ENCODE peak calls at places on chromosomes 11 and 22, in four cellular contexts. One of them, this sample, is unnamed.

GRCh38 chr11:133306019-133306418 is 226.3 kb downstream of the OPCML start:
- DNase-seq in GM12878: no peak
- DNase-seq in H1: no peak
- DNase-seq in K562: no peak
- DNase-seq in this sample: no peak

GRCh38 chr11:59216654-59217640 is 4.2 kb upstream of the MPEG1 start:
- DNase-seq in GM12878: peak; percentile 99
- DNase-seq in H1: no peak
- DNase-seq in K562: no peak
- DNase-seq in this sample: no peak

GRCh38 chr11:106875013-106875412 is 143.3 kb downstream of the GUCY1A2 start:
- DNase-seq in GM12878: no peak
- DNase-seq in H1: no peak
- DNase-seq in K562: no peak
- DNase-seq in this sample: no peak

GRCh38 chr11:115087791-115088190 is 409.5 kb downstream of the NXPE2 start:
- DNase-seq in GM12878: no peak
- DNase-seq in H1: no peak
- DNase-seq in K562: no peak
- DNase-seq in this sample: no peak

GRCh38 chr22:24433868-24434471 is 6.6 kb downstream of the ADORA2A start:
- DNase-seq in GM12878: peak; percentile 90
- DNase-seq in H1: no peak
- DNase-seq in K562: no peak
- DNase-seq in this sample: peak; percentile 18

GRCh38 chr11:66336234-66337102 is at the start of gene RIN1:
- DNase-seq in GM12878: peak; percentile 83
- DNase-seq in H1: peak; percentile 77
- DNase-seq in K562: peak; percentile 84
- DNase-seq in this sample: peak; percentile 94

GRCh38 chr11:102026217-102026616 is 21.0 kb upstream of the CFAP300 start:
- DNase-seq in GM12878: no peak
- DNase-seq in H1: no peak
- DNase-seq in K562: no peak
- DNase-seq in this sample: no peak

GRCh38 chr22:25563757-25564319 is 637 bp upstream of the GRK3 start:
- DNase-seq in GM12878: no peak
- DNase-seq in H1: no peak
- DNase-seq in K562: no peak
- DNase-seq in this sample: no peak

GRCh38 chr22:21951931-21952465 is 650 bp downstream of the PPM1F start:
- DNase-seq in GM12878: no peak
- DNase-seq in H1: peak; percentile 74
- DNase-seq in K562: no peak
- DNase-seq in this sample: peak; percentile 59

GRCh38 chr11:104130161-104130560 is 33.8 kb downstream of the PDGFD start:
- DNase-seq in GM12878: no peak
- DNase-seq in H1: no peak
- DNase-seq in K562: no peak
- DNase-seq in this sample: no peak

GRCh38 chr11:60310407-60310998 is 16.6 kb upstream of the MS4A6E start:
- DNase-seq in GM12878: peak; percentile 64
- DNase-seq in H1: no peak
- DNase-seq in K562: no peak
- DNase-seq in this sample: no peak

GRCh38 chr11:13663631-13664071 is 4.8 kb upstream of the FAR1 start:
- DNase-seq in GM12878: no peak
- DNase-seq in H1: no peak
- DNase-seq in K562: no peak
- DNase-seq in this sample: no peak

GRCh38 chr22:19709063-19709769 is 5.1 kb upstream of the SEPTIN5 start:
- DNase-seq in GM12878: no peak
- DNase-seq in H1: no peak
- DNase-seq in K562: no peak
- DNase-seq in this sample: peak; percentile 48

GRCh38 chr11:8361206-8361605 is 97.5 kb upstream of the LMO1 start:
- DNase-seq in GM12878: no peak
- DNase-seq in H1: no peak
- DNase-seq in K562: no peak
- DNase-seq in this sample: no peak

GRCh38 chr11:61498767-61499341 is 9.7 kb upstream of the LRRC10B start:
- DNase-seq in GM12878: no peak
- DNase-seq in H1: no peak
- DNase-seq in K562: peak; percentile 62
- DNase-seq in this sample: no peak

GRCh38 chr11:90134420-90135003 is at the start of gene NAALAD2:
- DNase-seq in GM12878: no peak
- DNase-seq in H1: peak; percentile 77
- DNase-seq in K562: peak; percentile 7
- DNase-seq in this sample: peak; percentile 77

GRCh38 chr22:30178180-30179126 is 68.1 kb downstream of the LIF start:
- DNase-seq in GM12878: no peak
- DNase-seq in H1: no peak
- DNase-seq in K562: no peak
- DNase-seq in this sample: no peak

GRCh38 chr22:27152033-27152432 is 494.6 kb downstream of the MIAT start:
- DNase-seq in GM12878: no peak
- DNase-seq in H1: no peak
- DNase-seq in K562: no peak
- DNase-seq in this sample: no peak

GRCh38 chr11:60345489-60345888 is 18.4 kb downstream of the MS4A6E start:
- DNase-seq in GM12878: no peak
- DNase-seq in H1: peak; percentile 64
- DNase-seq in K562: no peak
- DNase-seq in this sample: no peak

GRCh38 chr11:121466063-121466794 is 13.5 kb upstream of the SORL1-AS1 start:
- DNase-seq in GM12878: no peak
- DNase-seq in H1: peak; percentile 77
- DNase-seq in K562: peak; percentile 20
- DNase-seq in this sample: peak; percentile 79

GRCh38 chr11:2673250-2673610 is 26.6 kb downstream of the KCNQ1OT1 start:
- DNase-seq in GM12878: no peak
- DNase-seq in H1: no peak
- DNase-seq in K562: no peak
- DNase-seq in this sample: no peak

GRCh38 chr11:2672553-2673249 is 27.1 kb downstream of the KCNQ1OT1 start:
- DNase-seq in GM12878: no peak
- DNase-seq in H1: peak; percentile 28
- DNase-seq in K562: no peak
- DNase-seq in this sample: no peak

GRCh38 chr11:2673871-2674471 is 25.8 kb downstream of the KCNQ1OT1 start:
- DNase-seq in GM12878: no peak
- DNase-seq in H1: no peak
- DNase-seq in K562: no peak
- DNase-seq in this sample: no peak

GRCh38 chr11:2675540-2675939 is 24.3 kb downstream of the KCNQ1OT1 start:
- DNase-seq in GM12878: no peak
- DNase-seq in H1: no peak
- DNase-seq in K562: no peak
- DNase-seq in this sample: peak; percentile 90

DNA sequence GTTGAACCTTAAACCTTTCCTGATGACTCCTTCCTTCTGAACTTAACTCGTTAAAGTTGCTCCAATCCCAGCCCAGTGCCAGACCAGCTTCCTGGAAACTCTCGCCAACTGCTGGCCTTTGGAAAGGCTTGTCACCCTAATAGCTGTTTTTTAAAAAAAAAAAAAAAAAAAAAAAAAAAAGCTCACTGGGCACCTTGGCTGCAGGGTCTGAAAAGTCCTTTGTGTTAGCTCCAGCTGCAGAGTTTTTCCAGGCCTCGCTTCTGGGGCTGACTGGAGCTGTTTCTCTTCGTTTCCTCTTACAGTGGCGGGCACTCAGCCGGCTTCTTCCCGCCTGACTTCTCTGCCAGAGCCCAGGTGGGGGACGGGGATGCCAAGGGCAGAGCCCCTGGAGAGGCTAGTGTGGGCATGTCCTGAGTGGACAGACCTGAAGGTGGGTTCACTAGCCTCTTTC is 25.1 kb downstream of the KCNQ1OT1 start:
- DNase-seq in GM12878: no peak
- DNase-seq in H1: no peak
- DNase-seq in K562: no peak
- DNase-seq in this sample: peak; percentile 73
- TF ChIP-seq NRF1 in GM12878: no peak
- TF ChIP-seq NRF1 in H1: no peak
- TF ChIP-seq NRF1 in K562: no peak
- TF ChIP-seq NRF1 in this sample: no peak

DNA sequence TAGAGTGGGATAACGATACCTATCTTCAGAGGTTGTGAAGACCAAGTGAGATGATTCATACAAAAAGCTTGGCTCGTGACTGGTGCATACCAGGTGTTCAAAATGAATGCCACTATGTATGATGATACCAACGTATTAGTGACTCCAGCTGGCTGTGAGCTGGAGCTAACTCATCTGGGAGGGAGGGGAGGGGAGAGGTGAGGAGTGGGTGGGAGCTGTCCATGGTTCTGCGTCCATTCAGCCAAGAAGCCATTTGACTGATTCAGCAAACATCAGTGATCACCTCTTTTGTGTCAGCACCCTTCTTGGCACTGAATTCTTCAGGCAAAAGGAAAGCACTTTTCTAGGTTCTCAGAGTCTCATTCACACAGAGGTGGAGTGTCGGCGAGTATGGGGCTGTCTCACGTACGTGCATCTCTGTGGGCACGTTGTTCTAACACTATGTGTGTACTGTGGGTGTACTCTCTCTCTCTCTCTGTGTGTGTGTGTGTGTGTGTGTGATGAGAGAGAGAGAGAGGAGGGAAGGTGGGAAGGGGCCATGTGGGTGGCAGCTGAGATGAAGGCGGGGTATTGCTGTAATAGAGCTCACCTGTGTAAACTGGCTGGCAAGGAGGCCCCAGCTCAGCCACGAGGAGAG is 95.9 kb upstream of the THY1 start:
- DNase-seq in GM12878: no peak
- DNase-seq in H1: peak; percentile 65
- DNase-seq in K562: peak; percentile 67
- DNase-seq in this sample: no peak
- TF ChIP-seq NRF1 in GM12878: no peak
- TF ChIP-seq NRF1 in H1: no peak
- TF ChIP-seq NRF1 in K562: no peak
- TF ChIP-seq NRF1 in this sample: no peak

DNA sequence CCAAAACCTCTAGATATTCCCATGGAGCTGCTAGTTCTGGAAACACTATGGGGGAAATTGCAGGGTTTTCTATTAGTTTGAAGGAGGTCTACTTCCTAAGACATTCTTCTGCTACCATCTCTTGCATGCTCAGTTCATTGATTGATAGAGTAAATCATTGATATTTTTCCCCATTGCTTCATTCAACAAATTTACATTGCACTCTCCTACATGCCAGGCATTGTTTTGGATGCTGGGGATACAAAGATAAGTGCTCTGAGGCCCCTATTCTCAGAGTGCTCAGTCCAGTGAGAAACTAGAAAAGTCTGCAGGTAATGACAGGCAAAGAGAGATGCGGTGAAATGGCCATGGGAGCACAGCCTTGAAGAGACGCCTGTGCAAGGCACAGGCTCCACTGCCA is 313.1 kb downstream of the KIRREL3 start:
- DNase-seq in GM12878: no peak
- DNase-seq in H1: no peak
- DNase-seq in K562: no peak
- DNase-seq in this sample: no peak
- TF ChIP-seq NRF1 in GM12878: no peak
- TF ChIP-seq NRF1 in H1: no peak
- TF ChIP-seq NRF1 in K562: no peak
- TF ChIP-seq NRF1 in this sample: no peak

GRCh38 chr22:38923463-38924196 is 33.8 kb upstream of the APOBEC3A start:
- DNase-seq in GM12878: no peak
- DNase-seq in H1: no peak
- DNase-seq in K562: peak; percentile 76
- DNase-seq in this sample: peak; percentile 71
- TF ChIP-seq NRF1 in GM12878: no peak
- TF ChIP-seq NRF1 in H1: no peak
- TF ChIP-seq NRF1 in K562: no peak
- TF ChIP-seq NRF1 in this sample: no peak

DNA sequence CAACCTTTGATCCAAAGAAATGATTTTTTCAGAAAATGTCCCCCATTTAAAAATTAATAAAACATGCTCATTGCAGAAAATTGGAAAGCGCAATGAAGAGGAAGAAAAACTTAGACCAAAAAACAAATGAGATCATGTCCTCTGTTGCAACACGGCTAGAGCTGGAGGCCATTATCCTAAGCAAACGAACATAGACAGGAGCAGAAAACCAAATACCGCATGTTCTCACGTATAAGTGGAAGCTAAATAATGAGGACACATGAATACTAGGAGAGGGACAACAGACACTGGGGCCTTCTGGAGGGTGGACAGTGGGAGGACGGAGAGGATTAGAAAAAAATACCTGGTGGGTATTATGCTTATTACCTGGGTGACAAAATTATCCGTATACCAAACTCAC is 39.0 kb downstream of the CYTH4 start:
- DNase-seq in GM12878: no peak
- DNase-seq in H1: no peak
- DNase-seq in K562: no peak
- DNase-seq in this sample: no peak
- TF ChIP-seq NRF1 in GM12878: no peak
- TF ChIP-seq NRF1 in H1: no peak
- TF ChIP-seq NRF1 in K562: no peak
- TF ChIP-seq NRF1 in this sample: no peak

DNA sequence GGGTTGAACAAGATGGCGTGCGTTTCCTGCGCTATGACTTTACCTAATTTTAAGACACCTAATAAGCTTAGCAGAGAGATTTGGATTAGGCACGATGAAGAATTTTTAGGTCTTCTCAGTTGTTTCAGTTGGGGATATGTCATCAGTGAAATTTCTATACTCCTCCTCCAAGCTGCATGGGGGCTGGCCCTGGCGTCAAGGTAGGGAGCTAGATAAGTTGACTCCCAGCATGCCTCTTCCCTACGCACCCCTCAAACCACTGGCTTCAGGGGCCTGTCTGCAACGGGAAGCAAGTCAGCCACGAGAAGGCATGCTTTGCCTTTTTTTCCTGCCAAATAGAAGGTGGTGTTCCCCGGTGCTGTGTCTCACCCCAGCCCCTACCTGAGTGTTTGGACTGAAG is 13.3 kb downstream of the DGAT2 start:
- DNase-seq in GM12878: no peak
- DNase-seq in H1: no peak
- DNase-seq in K562: no peak
- DNase-seq in this sample: no peak
- TF ChIP-seq NRF1 in GM12878: no peak
- TF ChIP-seq NRF1 in H1: no peak
- TF ChIP-seq NRF1 in K562: no peak
- TF ChIP-seq NRF1 in this sample: no peak

This sample was measured in SK-N-SH.